ENCODE peak calls at places on chromosomes 5 and 9, in seven cellular contexts. B is uterus, Y is heart right ventricle, R is heart left ventricle, C is GM12865, E is GM23338, O is HCT116. J is an unnamed sample.

GRCh38 chr9:111668026-111668573 is 6.7 kb downstream of the GNG10 start:
- DNase-seq in O (no peak), E (no peak), Y (no peak), C (no peak), B (no peak), R (no peak), J (no peak)

GRCh38 chr5:138950411-138951011 is 75.4 kb upstream of the LRRTM2 start:
- DNase-seq in O (no peak), C (no peak), R (no peak), Y (no peak), B (no peak), E (no peak), J (peak)

GRCh38 chr9:111566234-111566633 is 33.2 kb downstream of the PTGR1 start:
- DNase-seq in B (no peak), E (no peak), C (no peak), Y (no peak), R (no peak), O (no peak), J (no peak)

GRCh38 chr5:80933061-80933460 is 27.1 kb upstream of the RASGRF2 start:
- DNase-seq in B (no peak), Y (no peak), R (no peak), E (no peak), O (no peak), C (no peak), J (no peak)

GRCh38 chr5:170105643-170106611 is at the start of gene FOXI1:
- DNase-seq in O (no peak), Y (no peak), C (no peak), B (no peak), R (no peak), E (no peak), J (peak)

GRCh38 chr5:1966461-1966860 is 83.7 kb upstream of the IRX4 start:
- DNase-seq in C (no peak), R (no peak), E (no peak), Y (no peak), O (no peak), B (no peak), J (no peak)

GRCh38 chr9:117704597-117704996 is 394 bp downstream of the TLR4 start:
- DNase-seq in B (no peak), Y (no peak), E (no peak), O (no peak), C (no peak), R (no peak), J (no peak)

GRCh38 chr5:82991678-82992323 is 85.4 kb downstream of the TMEM167A start:
- DNase-seq in R (no peak), C (no peak), Y (no peak), B (no peak), E (no peak), O (no peak), J (no peak)

GRCh38 chr5:154487541-154487940 is 9.5 kb upstream of the HAND1 start:
- DNase-seq in B (no peak), E (no peak), R (no peak), O (no peak), Y (no peak), C (peak), J (no peak)

GRCh38 chr9:20065076-20065475 is 276.2 kb upstream of the SLC24A2 start:
- DNase-seq in B (no peak), O (no peak), C (no peak), E (no peak), Y (no peak), R (no peak), J (no peak)

GRCh38 chr5:148035676-148036075 is 28.1 kb upstream of the SPINK5 start:
- DNase-seq in B (no peak), E (no peak), C (no peak), R (no peak), O (no peak), Y (no peak), J (no peak)

GRCh38 chr5:66945389-66946349 is 250.9 kb downstream of the CD180 start:
- DNase-seq in O (no peak), Y (no peak), E (no peak), C (peak), B (no peak), R (no peak), J (no peak)

GRCh38 chr5:124124711-124125229 is 612.8 kb downstream of the CSNK1G3 start:
- DNase-seq in R (no peak), Y (no peak), O (no peak), B (no peak), C (no peak), E (no peak), J (no peak)

GRCh38 chr9:107226431-107226830 is 56.6 kb upstream of the RAD23B start:
- DNase-seq in B (no peak), O (peak), Y (no peak), R (no peak), E (no peak), C (no peak), J (no peak)

GRCh38 chr5:118679123-118679940 is 309.0 kb downstream of the DTWD2 start:
- DNase-seq in B (no peak), E (no peak), C (peak), O (no peak), Y (no peak), R (no peak), J (no peak)

GRCh38 chr5:151093476-151093889 is 12.6 kb upstream of the TNIP1 start:
- DNase-seq in R (no peak), O (no peak), E (no peak), Y (no peak), C (peak), B (no peak), J (no peak)

GRCh38 chr9:137589441-137590122 is 730 bp downstream of the ZMYND19 start:
- DNase-seq in Y (no peak), R (no peak), O (no peak), B (no peak), E (peak), C (peak), J (peak)

GRCh38 chr5:169836835-169837234 is 143.5 kb downstream of the INSYN2B start:
- DNase-seq in B (no peak), R (no peak), C (no peak), E (no peak), Y (no peak), O (no peak), J (no peak)

GRCh38 chr5:180602481-180603075 is 11.3 kb upstream of the SCGB3A1 start:
- DNase-seq in C (no peak), E (no peak), R (peak), O (no peak), Y (no peak), B (no peak), J (peak)

GRCh38 chr9:134707031-134707680 is 65.6 kb downstream of the COL5A1 start:
- DNase-seq in Y (peak), E (no peak), O (no peak), C (no peak), R (peak), B (peak), J (no peak)

GRCh38 chr5:137217599-137218200 is 281.4 kb downstream of the SPOCK1 start:
- DNase-seq in O (no peak), R (no peak), C (no peak), B (no peak), Y (no peak), E (no peak), J (no peak)

GRCh38 chr9:83304686-83305085 is 233.5 kb downstream of the FRMD3 start:
- DNase-seq in Y (peak), E (no peak), B (peak), O (no peak), C (no peak), R (peak), J (peak)

GRCh38 chr5:133247881-133248642 is 196.2 kb downstream of the HSPA4 start:
- DNase-seq in C (peak), E (peak), B (no peak), R (no peak), Y (no peak), O (peak), J (peak)
- TF ChIP-seq CTCF in C (peak), E (peak), B (no peak), R (peak), Y (peak), O (peak), J (peak)

GRCh38 chr9:129776938-129777768 is 24.3 kb upstream of the PTGES start:
- DNase-seq in E (peak), C (no peak), Y (peak), O (peak), B (peak), R (peak), J (peak)
- H3K4me3 ChIP-seq in E (no peak), C (no peak), Y (no peak), O (peak), B (no peak), R (peak), J (no peak)

GRCh38 chr5:57094753-57095683 is 78.8 kb upstream of the GPBP1 start:
- DNase-seq in Y (no peak), O (no peak), E (peak), R (no peak), C (peak), B (no peak), J (no peak)
- TF ChIP-seq CTCF in Y (no peak), O (peak), E (peak), R (no peak), C (no peak), B (no peak), J (peak)

DNA sequence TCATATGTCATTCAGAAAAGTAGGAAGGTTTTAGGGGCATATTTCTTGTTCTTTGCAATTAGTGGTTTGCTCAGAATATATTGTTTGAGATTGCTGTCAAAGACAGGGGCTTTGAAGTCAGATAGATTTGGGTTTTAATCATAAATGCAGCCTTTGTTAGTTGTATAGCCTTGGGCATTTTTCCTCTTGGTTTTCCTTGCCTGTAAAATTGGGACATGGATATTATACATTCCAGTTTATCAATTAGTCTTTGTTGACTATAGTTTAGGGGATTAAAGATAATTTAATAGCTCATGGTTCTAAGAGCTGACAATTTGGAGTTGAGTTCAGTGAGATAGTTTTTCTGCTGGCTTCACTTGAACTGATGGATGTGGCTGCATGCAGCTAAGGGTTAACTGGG is 88.9 kb downstream of the DMAC1 start:
- DNase-seq in Y (no peak), R (no peak), E (no peak), C (no peak), B (no peak), O (no peak), J (no peak)
- H3K4me3 ChIP-seq in Y (no peak), R (no peak), E (no peak), C (no peak), B (no peak), O (no peak), J (no peak)

GRCh38 chr5:87190687-87191086 is 77.0 kb upstream of the RASA1 start:
- DNase-seq in C (peak), O (no peak), E (no peak), B (no peak), R (no peak), Y (no peak), J (no peak)
- TF ChIP-seq CTCF in C (no peak), O (no peak), E (no peak), B (no peak), R (no peak), Y (no peak), J (no peak)

DNA sequence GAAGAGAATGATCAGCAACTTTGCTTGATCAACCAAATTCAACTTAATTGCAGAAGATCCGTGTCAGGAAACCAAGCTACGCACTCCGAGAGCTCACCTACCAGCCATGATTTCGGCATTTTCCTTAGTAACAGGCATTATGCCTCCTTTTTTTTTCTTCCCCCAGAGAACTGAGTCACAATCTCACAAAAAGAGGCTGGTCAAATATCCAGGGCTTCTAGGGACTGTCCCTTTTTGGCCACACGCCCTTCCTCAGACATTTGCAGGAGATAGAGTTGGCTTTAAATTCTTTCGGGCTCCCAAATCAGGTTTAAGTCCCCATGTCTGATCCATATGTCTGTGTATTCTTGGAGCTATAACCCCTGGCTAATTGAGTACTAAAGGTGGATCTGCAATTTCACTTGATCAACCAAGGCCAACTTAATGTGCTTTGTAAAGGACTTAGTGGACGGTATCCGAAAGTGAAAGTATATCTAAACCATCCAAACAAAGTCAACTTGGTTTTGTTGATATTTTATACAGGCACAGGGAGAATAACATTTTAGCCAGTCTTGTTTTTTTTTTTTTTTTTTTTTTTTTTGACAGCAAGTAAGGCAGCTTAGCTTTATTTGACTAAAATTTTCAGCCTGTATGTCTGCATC is 100.8 kb upstream of the TBCA start:
- DNase-seq in B (no peak), E (no peak), Y (no peak), R (no peak), C (no peak), O (no peak), J (no peak)
- H3K4me3 ChIP-seq in B (no peak), E (no peak), Y (no peak), R (peak), C (no peak), O (no peak), J (peak)

GRCh38 chr9:37209431-37210386 is 89.3 kb downstream of the ZCCHC7 start:
- DNase-seq in E (peak), Y (no peak), C (peak), O (no peak), R (no peak), B (no peak), J (no peak)
- TF ChIP-seq CTCF in E (peak), Y (no peak), C (no peak), O (peak), R (peak), B (no peak), J (no peak)

J was measured in lower lobe of right lung.